ENCODE peak calls at places on chromosomes 12 and 14, in eight cellular contexts. One of them, this sample, is unnamed.

GRCh38 chr12:12685305-12685704 is 10.7 kb downstream of the GPR19 start:
- DNase-seq in tibial artery: no peak
- DNase-seq in HepG2: no peak
- DNase-seq in EH: no peak
- DNase-seq in nucleus accumbens: no peak
- DNase-seq in fibroblast of pulmonary artery: no peak
- DNase-seq in NCI-H1694: no peak
- DNase-seq in mucosa of gallbladder: no peak
- DNase-seq in this sample: no peak

GRCh38 chr12:65689508-65689907 is 134.8 kb upstream of the HMGA2 start:
- DNase-seq in tibial artery: no peak
- DNase-seq in HepG2: no peak
- DNase-seq in EH: no peak
- DNase-seq in nucleus accumbens: no peak
- DNase-seq in fibroblast of pulmonary artery: no peak
- DNase-seq in NCI-H1694: no peak
- DNase-seq in mucosa of gallbladder: no peak
- DNase-seq in this sample: no peak

GRCh38 chr14:68585690-68586089 is 207.2 kb downstream of the ZFP36L1 start:
- DNase-seq in tibial artery: no peak
- DNase-seq in HepG2: no peak
- DNase-seq in EH: peak; percentile 80
- DNase-seq in nucleus accumbens: no peak
- DNase-seq in fibroblast of pulmonary artery: peak; percentile 38
- DNase-seq in NCI-H1694: no peak
- DNase-seq in mucosa of gallbladder: no peak
- DNase-seq in this sample: peak; percentile 45

GRCh38 chr14:68675233-68675577 is 117.7 kb downstream of the ZFP36L1 start:
- DNase-seq in tibial artery: peak; percentile 32
- DNase-seq in HepG2: peak; percentile 6
- DNase-seq in EH: peak; percentile 73
- DNase-seq in nucleus accumbens: no peak
- DNase-seq in fibroblast of pulmonary artery: no peak
- DNase-seq in NCI-H1694: no peak
- DNase-seq in mucosa of gallbladder: no peak
- DNase-seq in this sample: no peak

GRCh38 chr14:102362084-102362483 is 606 bp downstream of the CINP start:
- DNase-seq in tibial artery: no peak
- DNase-seq in HepG2: no peak
- DNase-seq in EH: peak; percentile 55
- DNase-seq in nucleus accumbens: no peak
- DNase-seq in fibroblast of pulmonary artery: peak; percentile 16
- DNase-seq in NCI-H1694: no peak
- DNase-seq in mucosa of gallbladder: no peak
- DNase-seq in this sample: peak; percentile 62

GRCh38 chr12:129964826-129965457 is 61.1 kb upstream of the TMEM132D start:
- DNase-seq in tibial artery: no peak
- DNase-seq in HepG2: no peak
- DNase-seq in EH: no peak
- DNase-seq in nucleus accumbens: no peak
- DNase-seq in fibroblast of pulmonary artery: no peak
- DNase-seq in NCI-H1694: no peak
- DNase-seq in mucosa of gallbladder: no peak
- DNase-seq in this sample: no peak

GRCh38 chr12:7345232-7345631 is 41.4 kb downstream of the ACSM4 start:
- DNase-seq in tibial artery: no peak
- DNase-seq in HepG2: no peak
- DNase-seq in EH: peak; percentile 3
- DNase-seq in nucleus accumbens: no peak
- DNase-seq in fibroblast of pulmonary artery: no peak
- DNase-seq in NCI-H1694: no peak
- DNase-seq in mucosa of gallbladder: no peak
- DNase-seq in this sample: no peak

GRCh38 chr14:36555998-36556743 is 26.2 kb downstream of the NKX2-8 start:
- DNase-seq in tibial artery: no peak
- DNase-seq in HepG2: no peak
- DNase-seq in EH: no peak
- DNase-seq in nucleus accumbens: no peak
- DNase-seq in fibroblast of pulmonary artery: no peak
- DNase-seq in NCI-H1694: no peak
- DNase-seq in mucosa of gallbladder: no peak
- DNase-seq in this sample: no peak

GRCh38 chr12:12017798-12018197 is 52.9 kb upstream of the BCL2L14 start:
- DNase-seq in tibial artery: no peak
- DNase-seq in HepG2: no peak
- DNase-seq in EH: no peak
- DNase-seq in nucleus accumbens: no peak
- DNase-seq in fibroblast of pulmonary artery: no peak
- DNase-seq in NCI-H1694: peak; percentile 78
- DNase-seq in mucosa of gallbladder: no peak
- DNase-seq in this sample: no peak

GRCh38 chr12:6996040-6996441 is 22.2 kb downstream of the LPCAT3 start:
- DNase-seq in tibial artery: no peak
- DNase-seq in HepG2: peak; percentile 63
- DNase-seq in EH: peak; percentile 83
- DNase-seq in nucleus accumbens: no peak
- DNase-seq in fibroblast of pulmonary artery: peak; percentile 52
- DNase-seq in NCI-H1694: no peak
- DNase-seq in mucosa of gallbladder: no peak
- DNase-seq in this sample: peak; percentile 90

GRCh38 chr12:108630481-108631207 is 3.0 kb downstream of the SELPLG start:
- DNase-seq in tibial artery: no peak
- DNase-seq in HepG2: no peak
- DNase-seq in EH: peak; percentile 96
- DNase-seq in nucleus accumbens: no peak
- DNase-seq in fibroblast of pulmonary artery: no peak
- DNase-seq in NCI-H1694: no peak
- DNase-seq in mucosa of gallbladder: no peak
- DNase-seq in this sample: peak; percentile 79

GRCh38 chr14:36747411-36748184 is 85.9 kb downstream of the PAX9 start:
- DNase-seq in tibial artery: no peak
- DNase-seq in HepG2: peak; percentile 44
- DNase-seq in EH: peak; percentile 11
- DNase-seq in nucleus accumbens: no peak
- DNase-seq in fibroblast of pulmonary artery: peak; percentile 0
- DNase-seq in NCI-H1694: no peak
- DNase-seq in mucosa of gallbladder: no peak
- DNase-seq in this sample: peak; percentile 47

GRCh38 chr12:128698573-128698972 is 125.2 kb downstream of the SLC15A4 start:
- DNase-seq in tibial artery: no peak
- DNase-seq in HepG2: no peak
- DNase-seq in EH: no peak
- DNase-seq in nucleus accumbens: no peak
- DNase-seq in fibroblast of pulmonary artery: no peak
- DNase-seq in NCI-H1694: no peak
- DNase-seq in mucosa of gallbladder: no peak
- DNase-seq in this sample: no peak

GRCh38 chr14:72850360-72850759 is 43.5 kb downstream of the DPF3 start:
- DNase-seq in tibial artery: no peak
- DNase-seq in HepG2: peak; percentile 12
- DNase-seq in EH: no peak
- DNase-seq in nucleus accumbens: no peak
- DNase-seq in fibroblast of pulmonary artery: no peak
- DNase-seq in NCI-H1694: no peak
- DNase-seq in mucosa of gallbladder: no peak
- DNase-seq in this sample: peak; percentile 39

GRCh38 chr12:9760699-9761406 is at the start of gene CD69:
- DNase-seq in tibial artery: no peak
- DNase-seq in HepG2: no peak
- DNase-seq in EH: no peak
- DNase-seq in nucleus accumbens: no peak
- DNase-seq in fibroblast of pulmonary artery: no peak
- DNase-seq in NCI-H1694: no peak
- DNase-seq in mucosa of gallbladder: peak; percentile 61
- DNase-seq in this sample: no peak

GRCh38 chr12:74539261-74539660 is 1.6 kb downstream of the ATXN7L3B start:
- DNase-seq in tibial artery: no peak
- DNase-seq in HepG2: peak; percentile 1
- DNase-seq in EH: peak; percentile 3
- DNase-seq in nucleus accumbens: no peak
- DNase-seq in fibroblast of pulmonary artery: no peak
- DNase-seq in NCI-H1694: no peak
- DNase-seq in mucosa of gallbladder: no peak
- DNase-seq in this sample: no peak

GRCh38 chr14:80216818-80217217 is 5.5 kb upstream of the DIO2 start:
- DNase-seq in tibial artery: no peak
- DNase-seq in HepG2: no peak
- DNase-seq in EH: no peak
- DNase-seq in nucleus accumbens: no peak
- DNase-seq in fibroblast of pulmonary artery: no peak
- DNase-seq in NCI-H1694: no peak
- DNase-seq in mucosa of gallbladder: no peak
- DNase-seq in this sample: no peak

GRCh38 chr12:2160043-2160442 is 107.3 kb downstream of the CACNA1C start:
- DNase-seq in tibial artery: no peak
- DNase-seq in HepG2: no peak
- DNase-seq in EH: peak; percentile 40
- DNase-seq in nucleus accumbens: no peak
- DNase-seq in fibroblast of pulmonary artery: no peak
- DNase-seq in NCI-H1694: no peak
- DNase-seq in mucosa of gallbladder: no peak
- DNase-seq in this sample: no peak

GRCh38 chr12:51269174-51270066 is 795 bp downstream of the SMAGP start:
- DNase-seq in tibial artery: no peak
- DNase-seq in HepG2: peak; percentile 54
- DNase-seq in EH: peak; percentile 57
- DNase-seq in nucleus accumbens: no peak
- DNase-seq in fibroblast of pulmonary artery: peak; percentile 39
- DNase-seq in NCI-H1694: no peak
- DNase-seq in mucosa of gallbladder: peak; percentile 46
- DNase-seq in this sample: peak; percentile 72

GRCh38 chr12:263574-263973 is 938 bp upstream of the SLC6A13 start:
- DNase-seq in tibial artery: no peak
- DNase-seq in HepG2: no peak
- DNase-seq in EH: peak; percentile 43
- DNase-seq in nucleus accumbens: no peak
- DNase-seq in fibroblast of pulmonary artery: peak; percentile 28
- DNase-seq in NCI-H1694: no peak
- DNase-seq in mucosa of gallbladder: no peak
- DNase-seq in this sample: no peak

GRCh38 chr12:124764451-124764850 is 99.2 kb downstream of the SCARB1 start:
- DNase-seq in tibial artery: no peak
- DNase-seq in HepG2: no peak
- DNase-seq in EH: peak; percentile 68
- DNase-seq in nucleus accumbens: no peak
- DNase-seq in fibroblast of pulmonary artery: peak; percentile 91
- DNase-seq in NCI-H1694: peak; percentile 69
- DNase-seq in mucosa of gallbladder: no peak
- DNase-seq in this sample: peak; percentile 49

GRCh38 chr14:99564256-99564902 is 39.6 kb downstream of the CCDC85C start:
- DNase-seq in tibial artery: peak; percentile 78
- DNase-seq in HepG2: peak; percentile 51
- DNase-seq in EH: peak; percentile 84
- DNase-seq in nucleus accumbens: no peak
- DNase-seq in fibroblast of pulmonary artery: peak; percentile 91
- DNase-seq in NCI-H1694: peak; percentile 79
- DNase-seq in mucosa of gallbladder: peak; percentile 79
- DNase-seq in this sample: no peak

GRCh38 chr14:91255026-91255695 is 10.7 kb upstream of the GPR68 start:
- DNase-seq in tibial artery: no peak
- DNase-seq in HepG2: no peak
- DNase-seq in EH: no peak
- DNase-seq in nucleus accumbens: no peak
- DNase-seq in fibroblast of pulmonary artery: no peak
- DNase-seq in NCI-H1694: peak; percentile 80
- DNase-seq in mucosa of gallbladder: no peak
- DNase-seq in this sample: no peak

GRCh38 chr12:45893240-45893639 is 97.1 kb downstream of the SCAF11 start:
- DNase-seq in tibial artery: no peak
- DNase-seq in HepG2: peak; percentile 13
- DNase-seq in EH: peak; percentile 15
- DNase-seq in nucleus accumbens: no peak
- DNase-seq in fibroblast of pulmonary artery: peak; percentile 18
- DNase-seq in NCI-H1694: no peak
- DNase-seq in mucosa of gallbladder: no peak
- DNase-seq in this sample: peak; percentile 17

GRCh38 chr12:71397433-71397954 is 42.1 kb upstream of the LGR5 start:
- DNase-seq in tibial artery: no peak
- DNase-seq in HepG2: no peak
- DNase-seq in EH: peak; percentile 78
- DNase-seq in nucleus accumbens: no peak
- DNase-seq in fibroblast of pulmonary artery: no peak
- DNase-seq in NCI-H1694: no peak
- DNase-seq in mucosa of gallbladder: no peak
- DNase-seq in this sample: peak; percentile 29

GRCh38 chr14:83217492-83217891 is 1683.8 kb upstream of the SEL1L start:
- DNase-seq in tibial artery: no peak
- DNase-seq in HepG2: no peak
- DNase-seq in EH: peak; percentile 3
- DNase-seq in nucleus accumbens: no peak
- DNase-seq in fibroblast of pulmonary artery: peak; percentile 27
- DNase-seq in NCI-H1694: no peak
- DNase-seq in mucosa of gallbladder: no peak
- DNase-seq in this sample: peak; percentile 24

GRCh38 chr14:105989746-105990302 is 463.4 kb downstream of the TMEM121 start:
- DNase-seq in tibial artery: no peak
- DNase-seq in HepG2: no peak
- DNase-seq in EH: no peak
- DNase-seq in nucleus accumbens: no peak
- DNase-seq in fibroblast of pulmonary artery: no peak
- DNase-seq in NCI-H1694: no peak
- DNase-seq in mucosa of gallbladder: no peak
- DNase-seq in this sample: no peak

GRCh38 chr12:43766291-43766690 is 7.5 kb downstream of the IRAK4 start:
- DNase-seq in tibial artery: no peak
- DNase-seq in HepG2: no peak
- DNase-seq in EH: peak; percentile 42
- DNase-seq in nucleus accumbens: no peak
- DNase-seq in fibroblast of pulmonary artery: peak; percentile 51
- DNase-seq in NCI-H1694: no peak
- DNase-seq in mucosa of gallbladder: no peak
- DNase-seq in this sample: no peak

GRCh38 chr12:11753151-11753501 is 103.7 kb downstream of the ETV6 start:
- DNase-seq in tibial artery: no peak
- DNase-seq in HepG2: no peak
- DNase-seq in EH: no peak
- DNase-seq in nucleus accumbens: no peak
- DNase-seq in fibroblast of pulmonary artery: no peak
- DNase-seq in NCI-H1694: no peak
- DNase-seq in mucosa of gallbladder: no peak
- DNase-seq in this sample: no peak

GRCh38 chr14:99539503-99539902 is 58.3 kb downstream of the CCNK start:
- DNase-seq in tibial artery: no peak
- DNase-seq in HepG2: no peak
- DNase-seq in EH: no peak
- DNase-seq in nucleus accumbens: no peak
- DNase-seq in fibroblast of pulmonary artery: no peak
- DNase-seq in NCI-H1694: no peak
- DNase-seq in mucosa of gallbladder: no peak
- DNase-seq in this sample: no peak

GRCh38 chr14:58467575-58467974 is 40.1 kb downstream of the KIAA0586 start:
- DNase-seq in tibial artery: no peak
- DNase-seq in HepG2: no peak
- DNase-seq in EH: no peak
- DNase-seq in nucleus accumbens: no peak
- DNase-seq in fibroblast of pulmonary artery: no peak
- DNase-seq in NCI-H1694: no peak
- DNase-seq in mucosa of gallbladder: no peak
- DNase-seq in this sample: no peak

GRCh38 chr14:22886500-22887259 is 3.7 kb downstream of the REM2 start:
- DNase-seq in tibial artery: peak; percentile 84
- DNase-seq in HepG2: no peak
- DNase-seq in EH: peak; percentile 76
- DNase-seq in nucleus accumbens: no peak
- DNase-seq in fibroblast of pulmonary artery: peak; percentile 54
- DNase-seq in NCI-H1694: no peak
- DNase-seq in mucosa of gallbladder: peak; percentile 77
- DNase-seq in this sample: peak; percentile 90

GRCh38 chr12:95396849-95397498 is 77.0 kb upstream of the METAP2 start:
- DNase-seq in tibial artery: no peak
- DNase-seq in HepG2: peak; percentile 15
- DNase-seq in EH: peak; percentile 59
- DNase-seq in nucleus accumbens: no peak
- DNase-seq in fibroblast of pulmonary artery: peak; percentile 32
- DNase-seq in NCI-H1694: no peak
- DNase-seq in mucosa of gallbladder: no peak
- DNase-seq in this sample: peak; percentile 47

GRCh38 chr12:63495974-63496373 is 172.3 kb downstream of the DPY19L2 start:
- DNase-seq in tibial artery: no peak
- DNase-seq in HepG2: no peak
- DNase-seq in EH: no peak
- DNase-seq in nucleus accumbens: no peak
- DNase-seq in fibroblast of pulmonary artery: no peak
- DNase-seq in NCI-H1694: no peak
- DNase-seq in mucosa of gallbladder: no peak
- DNase-seq in this sample: no peak